ENCODE peak calls at places on chromosomes 2 and 18, in four cellular contexts. One of them, this sample, is unnamed.

GRCh38 chr2:54722641-54723299 is 692 bp upstream of the EML6 start:
- DNase-seq in A549: peak
- DNase-seq in GM12864: no peak
- DNase-seq in astrocyte of the cerebellum: no peak
- DNase-seq in this sample: no peak

GRCh38 chr2:55511508-55512124 is 7.9 kb upstream of the CFAP36 start:
- DNase-seq in A549: peak
- DNase-seq in GM12864: no peak
- DNase-seq in astrocyte of the cerebellum: peak
- DNase-seq in this sample: no peak

GRCh38 chr18:36158261-36158867 is 28.7 kb downstream of the ELP2 start:
- DNase-seq in GM12864: no peak
- DNase-seq in A549: no peak
- DNase-seq in astrocyte of the cerebellum: peak
- DNase-seq in this sample: no peak

GRCh38 chr2:41990688-41991087 is 57.1 kb upstream of the PKDCC start:
- DNase-seq in A549: no peak
- DNase-seq in astrocyte of the cerebellum: no peak
- DNase-seq in GM12864: no peak
- DNase-seq in this sample: no peak

GRCh38 chr2:235017441-235017840 is 65.6 kb downstream of the SH3BP4 start:
- DNase-seq in A549: no peak
- DNase-seq in GM12864: no peak
- DNase-seq in astrocyte of the cerebellum: no peak
- DNase-seq in this sample: no peak

GRCh38 chr18:3380384-3380961 is 69.5 kb upstream of the TGIF1 start:
- DNase-seq in astrocyte of the cerebellum: no peak
- DNase-seq in GM12864: no peak
- DNase-seq in A549: peak
- DNase-seq in this sample: no peak

GRCh38 chr2:36438454-36438977 is 82.9 kb downstream of the CRIM1 start:
- DNase-seq in astrocyte of the cerebellum: peak
- DNase-seq in A549: peak
- DNase-seq in GM12864: no peak
- DNase-seq in this sample: no peak

GRCh38 chr2:236038096-236038495 is 130.1 kb downstream of the GBX2 start:
- DNase-seq in GM12864: no peak
- DNase-seq in astrocyte of the cerebellum: no peak
- DNase-seq in A549: no peak
- DNase-seq in this sample: no peak

GRCh38 chr2:143700865-143701264 is 571.6 kb downstream of the ARHGAP15 start:
- DNase-seq in GM12864: no peak
- DNase-seq in astrocyte of the cerebellum: peak
- DNase-seq in A549: no peak
- DNase-seq in this sample: no peak

GRCh38 chr2:108315408-108316193 is 26.9 kb downstream of the SULT1C2 start:
- DNase-seq in GM12864: no peak
- DNase-seq in astrocyte of the cerebellum: no peak
- DNase-seq in A549: no peak
- DNase-seq in this sample: no peak

GRCh38 chr18:35024965-35025364 is 16.2 kb upstream of the MAPRE2 start:
- DNase-seq in A549: no peak
- DNase-seq in astrocyte of the cerebellum: peak
- DNase-seq in GM12864: no peak
- DNase-seq in this sample: no peak

GRCh38 chr2:23690421-23691105 is 236.4 kb downstream of the ATAD2B start:
- DNase-seq in A549: no peak
- DNase-seq in GM12864: no peak
- DNase-seq in astrocyte of the cerebellum: no peak
- DNase-seq in this sample: peak

GRCh38 chr2:207044380-207044779 is 105.1 kb downstream of the CPO start:
- DNase-seq in A549: no peak
- DNase-seq in GM12864: no peak
- DNase-seq in astrocyte of the cerebellum: no peak
- DNase-seq in this sample: no peak

GRCh38 chr2:133421516-133422324 is 146.5 kb downstream of the NCKAP5 start:
- DNase-seq in astrocyte of the cerebellum: peak
- DNase-seq in GM12864: no peak
- DNase-seq in A549: no peak
- DNase-seq in this sample: no peak

GRCh38 chr2:72719416-72719815 is 106.4 kb downstream of the EXOC6B start:
- DNase-seq in A549: no peak
- DNase-seq in astrocyte of the cerebellum: no peak
- DNase-seq in GM12864: no peak
- DNase-seq in this sample: no peak

GRCh38 chr2:108565778-108566375 is 31.6 kb downstream of the LIMS1 start:
- DNase-seq in astrocyte of the cerebellum: no peak
- DNase-seq in A549: no peak
- DNase-seq in GM12864: no peak
- DNase-seq in this sample: no peak

GRCh38 chr2:111189106-111189505 is 68.4 kb downstream of the BCL2L11 start:
- DNase-seq in A549: no peak
- DNase-seq in GM12864: no peak
- DNase-seq in astrocyte of the cerebellum: no peak
- DNase-seq in this sample: no peak

GRCh38 chr2:46899053-46899452 is 16.6 kb downstream of the MCFD2 start:
- DNase-seq in GM12864: no peak
- DNase-seq in astrocyte of the cerebellum: no peak
- DNase-seq in A549: no peak
- DNase-seq in this sample: peak

GRCh38 chr18:1103567-1103966 is 198.9 kb downstream of the ADCYAP1 start:
- DNase-seq in astrocyte of the cerebellum: no peak
- DNase-seq in GM12864: no peak
- DNase-seq in A549: no peak
- DNase-seq in this sample: no peak

GRCh38 chr2:47456851-47457250 is 53.9 kb downstream of the MSH2 start:
- DNase-seq in A549: no peak
- DNase-seq in astrocyte of the cerebellum: no peak
- DNase-seq in GM12864: no peak
- DNase-seq in this sample: no peak

GRCh38 chr2:239382384-239382880 is 18.4 kb downstream of the HDAC4 start:
- DNase-seq in GM12864: no peak
- DNase-seq in astrocyte of the cerebellum: no peak
- DNase-seq in A549: no peak
- DNase-seq in this sample: peak

GRCh38 chr2:168079236-168079635 is 168.2 kb downstream of the STK39 start:
- DNase-seq in A549: no peak
- DNase-seq in GM12864: no peak
- DNase-seq in astrocyte of the cerebellum: no peak
- DNase-seq in this sample: no peak

GRCh38 chr2:25215948-25216679 is 47.7 kb upstream of the POMC start:
- DNase-seq in astrocyte of the cerebellum: no peak
- DNase-seq in A549: peak
- DNase-seq in GM12864: peak
- DNase-seq in this sample: peak

GRCh38 chr2:25219621-25220020 is 51.2 kb upstream of the POMC start:
- DNase-seq in A549: no peak
- DNase-seq in astrocyte of the cerebellum: no peak
- DNase-seq in GM12864: no peak
- DNase-seq in this sample: no peak

GRCh38 chr2:25222475-25223121 is 54.2 kb upstream of the POMC start:
- DNase-seq in GM12864: no peak
- DNase-seq in astrocyte of the cerebellum: no peak
- DNase-seq in A549: no peak
- DNase-seq in this sample: no peak

GRCh38 chr2:25218134-25218533 is 49.8 kb upstream of the POMC start:
- DNase-seq in astrocyte of the cerebellum: no peak
- DNase-seq in A549: no peak
- DNase-seq in GM12864: no peak
- DNase-seq in this sample: no peak

DNA sequence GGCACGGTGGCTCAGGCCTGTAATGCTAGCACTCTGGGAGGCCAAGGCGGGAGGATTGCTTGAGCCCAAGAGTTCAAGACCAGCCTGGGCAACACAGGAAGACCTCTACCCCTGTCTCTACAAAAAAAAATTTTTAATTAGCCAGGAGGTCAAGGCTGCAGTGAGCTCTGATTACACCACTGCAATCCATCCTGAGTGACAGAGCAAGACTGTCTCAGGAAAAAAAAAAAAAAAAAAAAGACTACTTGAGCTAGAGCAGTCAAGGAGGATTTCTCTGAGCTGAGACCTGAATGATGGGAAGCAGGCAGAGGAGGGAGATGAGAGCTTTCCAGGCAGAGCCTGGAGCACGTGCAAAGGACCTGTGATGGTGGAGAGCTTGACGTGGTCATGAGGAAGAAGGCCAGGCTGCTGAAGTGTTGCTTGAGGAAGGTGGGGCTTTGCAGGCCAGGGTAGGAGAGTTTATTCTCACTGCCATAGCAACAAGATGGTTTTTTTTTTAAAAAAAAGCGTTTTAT is 51.9 kb upstream of the POMC start:
- DNase-seq in astrocyte of the cerebellum: no peak
- DNase-seq in GM12864: no peak
- DNase-seq in A549: no peak
- DNase-seq in this sample: no peak
- H3K4me3 ChIP-seq in astrocyte of the cerebellum: no peak
- H3K4me3 ChIP-seq in GM12864: no peak
- H3K4me3 ChIP-seq in A549: no peak
- H3K4me3 ChIP-seq in this sample: no peak

DNA sequence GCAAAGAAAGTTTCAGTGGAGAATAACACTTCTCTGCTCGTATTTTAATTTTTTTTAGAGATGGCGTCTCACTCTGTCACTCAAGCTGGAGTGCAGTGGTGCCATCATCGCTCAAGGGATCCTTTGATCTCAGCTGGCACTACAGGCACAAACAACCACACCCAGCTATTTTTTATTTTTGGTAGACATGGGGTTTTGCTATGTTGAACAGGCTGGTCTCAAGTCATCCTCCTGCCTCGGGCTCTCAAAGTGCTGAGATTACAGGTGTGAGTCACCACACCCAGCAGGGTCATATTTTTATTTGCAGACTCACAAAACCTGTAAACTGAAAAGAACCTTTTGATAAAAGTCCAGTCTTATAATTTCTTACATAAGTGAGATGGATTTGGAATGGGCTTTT is 2.6 kb downstream of the TRAK2 start:
- DNase-seq in astrocyte of the cerebellum: no peak
- DNase-seq in A549: no peak
- DNase-seq in GM12864: no peak
- DNase-seq in this sample: no peak
- H3K4me3 ChIP-seq in astrocyte of the cerebellum: no peak
- H3K4me3 ChIP-seq in A549: no peak
- H3K4me3 ChIP-seq in GM12864: no peak
- H3K4me3 ChIP-seq in this sample: no peak

GRCh38 chr2:169673921-169674320 is 20.3 kb downstream of the CFAP210 start:
- DNase-seq in GM12864: no peak
- DNase-seq in A549: no peak
- DNase-seq in astrocyte of the cerebellum: no peak
- DNase-seq in this sample: no peak

GRCh38 chr2:169672403-169672802 is 21.8 kb downstream of the CFAP210 start:
- DNase-seq in astrocyte of the cerebellum: no peak
- DNase-seq in A549: no peak
- DNase-seq in GM12864: no peak
- DNase-seq in this sample: no peak

GRCh38 chr2:169676357-169676756 is 17.8 kb downstream of the CFAP210 start:
- DNase-seq in astrocyte of the cerebellum: no peak
- DNase-seq in GM12864: no peak
- DNase-seq in A549: no peak
- DNase-seq in this sample: no peak

GRCh38 chr2:169673106-169673505 is 21.1 kb downstream of the CFAP210 start:
- DNase-seq in GM12864: no peak
- DNase-seq in astrocyte of the cerebellum: no peak
- DNase-seq in A549: no peak
- DNase-seq in this sample: no peak

DNA sequence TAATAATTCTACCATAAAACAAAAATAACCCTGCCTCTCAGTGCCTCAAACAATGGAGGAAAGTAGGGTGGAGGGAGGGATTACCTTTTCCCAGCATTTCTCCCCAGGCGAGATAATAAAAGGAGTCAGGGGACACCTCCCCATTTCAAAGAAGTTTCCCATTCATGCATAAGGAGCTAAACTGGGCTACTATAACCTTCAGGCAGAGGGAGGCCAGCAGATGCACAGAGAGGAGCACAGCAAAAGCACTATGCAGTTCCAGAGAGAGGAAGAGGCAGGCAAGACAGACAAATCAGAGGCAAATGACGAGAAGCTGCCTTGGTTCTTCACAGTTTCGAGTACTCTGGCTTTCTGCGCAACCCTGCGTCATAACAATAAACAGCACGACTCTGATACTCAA is 17.4 kb downstream of the CFAP210 start:
- DNase-seq in GM12864: no peak
- DNase-seq in astrocyte of the cerebellum: no peak
- DNase-seq in A549: no peak
- DNase-seq in this sample: no peak
- H3K4me3 ChIP-seq in GM12864: no peak
- H3K4me3 ChIP-seq in astrocyte of the cerebellum: no peak
- H3K4me3 ChIP-seq in A549: no peak
- H3K4me3 ChIP-seq in this sample: no peak

DNA sequence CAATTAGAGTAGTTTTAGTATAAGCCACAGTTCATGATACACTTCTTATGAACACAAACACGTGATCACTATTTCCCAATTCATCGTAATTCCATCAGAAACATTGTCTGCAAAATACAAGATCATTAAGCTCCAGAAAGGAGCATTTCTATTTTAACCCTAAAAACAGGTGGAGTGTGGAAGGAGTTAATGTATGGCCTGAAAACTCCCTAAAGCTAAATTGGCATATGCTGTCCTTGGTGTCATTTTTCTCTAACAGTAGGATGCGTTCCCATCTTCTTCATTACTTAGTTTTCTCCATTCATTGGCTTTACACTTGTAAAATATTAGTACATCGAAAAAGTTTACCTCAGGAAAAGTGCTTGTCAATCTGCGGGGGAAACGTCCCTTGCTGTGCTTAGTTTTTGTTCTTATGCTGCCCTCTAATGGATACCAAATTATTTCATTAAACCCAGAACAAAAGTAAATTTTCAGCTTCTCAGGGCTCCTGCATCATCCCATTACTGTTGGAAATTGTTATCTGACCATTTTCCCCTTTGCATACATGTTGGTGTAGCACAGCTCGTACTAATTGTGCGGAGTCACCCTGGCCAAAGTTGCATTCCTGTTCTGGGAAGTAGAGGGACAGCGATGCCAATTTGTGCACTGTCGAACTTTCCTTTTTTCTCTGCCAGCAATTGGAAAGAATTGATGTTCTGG is 153.4 kb downstream of the GPD2 start:
- DNase-seq in A549: peak
- DNase-seq in astrocyte of the cerebellum: peak
- DNase-seq in GM12864: peak
- DNase-seq in this sample: no peak
- H3K4me3 ChIP-seq in A549: no peak
- H3K4me3 ChIP-seq in astrocyte of the cerebellum: no peak
- H3K4me3 ChIP-seq in GM12864: no peak
- H3K4me3 ChIP-seq in this sample: no peak

DNA sequence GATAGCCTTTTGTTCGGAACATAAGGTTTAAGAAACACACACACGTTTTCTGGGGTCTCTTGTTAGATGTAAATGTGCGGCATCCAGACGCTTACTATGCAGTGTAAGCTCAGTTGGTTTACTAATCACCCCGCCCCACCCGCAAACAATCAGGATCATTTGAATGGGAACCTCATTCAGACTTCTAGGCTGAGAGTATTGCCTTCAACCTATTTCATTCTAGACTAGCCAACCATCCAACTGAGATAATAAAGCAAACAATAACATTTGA is 1.3 kb upstream of the FIGN start:
- DNase-seq in GM12864: no peak
- DNase-seq in A549: no peak
- DNase-seq in astrocyte of the cerebellum: no peak
- DNase-seq in this sample: no peak
- H3K4me3 ChIP-seq in GM12864: no peak
- H3K4me3 ChIP-seq in A549: peak
- H3K4me3 ChIP-seq in astrocyte of the cerebellum: peak
- H3K4me3 ChIP-seq in this sample: peak